ENCODE peak calls at places on chromosomes 13 and 19, in six cellular contexts. Z is fibroblast of the aortic adventitia, U is bronchial epithelial cell, B is RWPE1, W is cardiac muscle cell, A is HFF-Myc. T is an unnamed sample.

GRCh38 chr13:113981611-113982295 is 7.9 kb upstream of the C13orf46 start:
- DNase-seq in Z (no peak), U (no peak), B (no peak), W (no peak), A (no peak), T (no peak)

GRCh38 chr19:10587022-10587838 is at the start of gene AP1M2:
- DNase-seq in Z (no peak), U (peak; percentile 60), B (no peak), W (no peak), A (no peak), T (no peak)

GRCh38 chr19:656751-657559 is 6.1 kb downstream of the RNF126 start:
- DNase-seq in Z (no peak), U (no peak), B (no peak), W (no peak), A (no peak), T (no peak)

GRCh38 chr13:113965383-113965874 is 8.4 kb downstream of the C13orf46 start:
- DNase-seq in Z (no peak), U (no peak), B (no peak), W (no peak), A (no peak), T (no peak)

GRCh38 chr13:113788413-113789135 is 29.5 kb downstream of the TMEM255B start:
- DNase-seq in Z (no peak), U (no peak), B (no peak), W (no peak), A (no peak), T (no peak)

GRCh38 chr19:39558623-39559117 is 18.7 kb upstream of the EID2 start:
- DNase-seq in Z (no peak), U (no peak), B (no peak), W (no peak), A (no peak), T (no peak)

GRCh38 chr19:13729859-13730258 is 34.5 kb upstream of the MRI1 start:
- DNase-seq in Z (peak; percentile 50), U (no peak), B (no peak), W (no peak), A (no peak), T (no peak)

GRCh38 chr13:38685974-38686571 is 804 bp upstream of the FREM2 start:
- DNase-seq in Z (no peak), U (peak; percentile 50), B (peak; percentile 17), W (peak; percentile 15), A (no peak), T (no peak)

GRCh38 chr19:13459351-13459750 is 46.9 kb downstream of the CACNA1A start:
- DNase-seq in Z (no peak), U (no peak), B (no peak), W (no peak), A (no peak), T (no peak)

GRCh38 chr13:74978596-74978995 is 503.4 kb downstream of the TBC1D4 start:
- DNase-seq in Z (no peak), U (peak; percentile 10), B (no peak), W (no peak), A (no peak), T (no peak)

GRCh38 chr19:903266-903797 is 9.7 kb downstream of the R3HDM4 start:
- DNase-seq in Z (no peak), U (no peak), B (no peak), W (no peak), A (no peak), T (no peak)

GRCh38 chr13:46926856-46927625 is 30.2 kb upstream of the HTR2A start:
- DNase-seq in Z (peak; percentile 41), U (no peak), B (no peak), W (peak; percentile 66), A (no peak), T (no peak)

GRCh38 chr19:861756-862528 is 2.5 kb downstream of the CFD start:
- DNase-seq in Z (no peak), U (peak; percentile 48), B (peak; percentile 75), W (no peak), A (no peak), T (no peak)

GRCh38 chr13:110109910-110110309 is 197.0 kb downstream of the COL4A1 start:
- DNase-seq in Z (peak; percentile 92), U (no peak), B (peak; percentile 65), W (peak; percentile 94), A (no peak), T (no peak)

GRCh38 chr19:8973501-8974091 is 36.6 kb downstream of the MUC16 start:
- DNase-seq in Z (no peak), U (peak; percentile 2), B (peak; percentile 35), W (peak; percentile 1), A (no peak), T (no peak)

GRCh38 chr19:926595-927043 is 784 bp downstream of the ARID3A start:
- DNase-seq in Z (peak; percentile 38), U (no peak), B (peak; percentile 39), W (peak; percentile 65), A (no peak), T (peak; percentile 68)

GRCh38 chr13:25744176-25744575 is 307.6 kb downstream of the SHISA2 start:
- DNase-seq in Z (peak; percentile 23), U (peak; percentile 12), B (no peak), W (peak; percentile 17), A (no peak), T (no peak)

GRCh38 chr13:99218969-99219368 is 18.3 kb downstream of the UBAC2 start:
- DNase-seq in Z (no peak), U (no peak), B (no peak), W (no peak), A (no peak), T (no peak)

GRCh38 chr19:10305139-10305806 is 4.3 kb downstream of the ZGLP1 start:
- DNase-seq in Z (no peak), U (peak; percentile 49), B (peak; percentile 19), W (peak; percentile 47), A (no peak), T (no peak)

GRCh38 chr13:113769106-113769505 is 10.1 kb downstream of the TMEM255B start:
- DNase-seq in Z (no peak), U (no peak), B (no peak), W (no peak), A (no peak), T (no peak)

GRCh38 chr13:43805071-43805468 is 18.3 kb upstream of the ENOX1 start:
- DNase-seq in Z (peak; percentile 82), U (peak; percentile 100), B (peak; percentile 92), W (peak; percentile 62), A (no peak), T (no peak)

GRCh38 chr13:43800828-43801227 is 14.1 kb upstream of the ENOX1 start:
- DNase-seq in Z (no peak), U (no peak), B (no peak), W (no peak), A (no peak), T (no peak)

GRCh38 chr13:43805681-43806128 is 18.9 kb upstream of the ENOX1 start:
- DNase-seq in Z (no peak), U (no peak), B (no peak), W (peak; percentile 3), A (no peak), T (no peak)

GRCh38 chr13:43802511-43802910 is 15.7 kb upstream of the ENOX1 start:
- DNase-seq in Z (no peak), U (peak; percentile 87), B (peak; percentile 26), W (no peak), A (no peak), T (no peak)

GRCh38 chr13:43804461-43805070 is 17.8 kb upstream of the ENOX1 start:
- DNase-seq in Z (peak; percentile 90), U (peak; percentile 80), B (peak; percentile 46), W (peak; percentile 85), A (no peak), T (no peak)
- TF ChIP-seq CTCF in Z (peak; percentile 42), U (peak; percentile 12), B (peak; percentile 58), W (peak; percentile 36), A (peak; percentile 14), T (peak; percentile 91)

DNA sequence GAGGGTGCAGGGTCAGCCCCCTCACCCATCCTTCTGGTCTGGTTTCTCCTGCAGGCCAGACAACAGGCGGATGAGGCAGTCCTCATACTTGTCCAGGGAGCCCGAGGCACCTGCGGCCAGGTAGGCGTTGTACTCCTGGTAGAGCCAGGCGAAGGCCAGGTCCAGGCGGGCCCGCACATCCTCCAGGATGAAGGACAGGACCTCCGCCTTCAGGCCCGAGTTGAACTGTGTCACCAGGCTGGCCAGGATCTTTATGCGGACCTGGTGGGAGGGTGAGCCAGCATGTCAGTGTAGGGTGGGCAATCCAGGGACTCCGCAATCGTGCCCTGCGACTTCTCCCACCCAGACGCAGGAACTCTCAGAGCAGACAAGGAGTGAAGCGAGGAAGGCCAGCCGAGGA is 13.8 kb upstream of the RSPH6A start:
- DNase-seq in Z (no peak), U (no peak), B (no peak), W (no peak), A (no peak), T (no peak)
- TF ChIP-seq CTCF in Z (no peak), U (no peak), B (no peak), W (no peak), A (no peak), T (no peak)

DNA sequence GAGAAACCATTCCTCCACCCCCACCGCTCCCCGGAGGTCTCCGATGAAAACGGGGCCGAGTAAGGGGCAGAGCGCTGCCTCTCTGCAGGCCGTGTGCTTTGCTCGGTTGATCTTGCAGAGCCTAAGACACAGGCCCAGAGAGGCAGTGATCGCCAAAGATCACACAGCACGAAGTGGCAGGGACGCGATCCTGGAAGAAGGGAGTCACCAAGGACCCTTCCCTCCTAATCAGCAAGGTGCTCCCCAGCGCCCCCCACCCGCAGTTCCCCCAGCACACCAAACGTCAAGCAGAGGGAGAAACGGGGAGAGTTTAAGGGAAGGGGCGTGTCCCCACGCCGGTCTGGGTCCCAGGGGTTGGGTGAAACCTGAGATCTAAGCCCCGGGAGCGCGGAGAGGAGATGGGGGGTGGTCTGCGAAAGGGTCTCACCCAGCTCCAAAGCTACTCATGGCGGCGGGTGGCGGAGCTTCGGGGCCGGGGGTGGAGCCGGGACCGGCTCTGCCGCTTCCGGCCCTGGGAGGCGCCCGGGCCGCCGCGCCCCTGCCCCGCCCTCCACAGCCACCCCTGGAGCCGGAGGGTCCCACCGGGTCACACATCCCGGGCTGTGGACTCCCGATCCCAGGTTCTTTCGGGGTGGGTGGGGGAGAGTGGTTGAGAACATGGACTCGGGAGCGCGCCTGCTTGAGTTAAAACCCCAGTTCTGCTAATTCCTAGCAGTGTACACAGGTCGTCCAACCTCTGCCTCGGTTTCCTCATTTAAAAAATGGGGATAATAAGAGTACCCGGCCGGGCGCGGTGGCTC is at the start of gene EML2:
- DNase-seq in Z (no peak), U (peak; percentile 15), B (peak; percentile 37), W (peak; percentile 40), A (no peak), T (peak; percentile 80)
- TF ChIP-seq CTCF in Z (peak; percentile 33), U (peak; percentile 48), B (peak; percentile 40), W (peak; percentile 28), A (peak; percentile 28), T (no peak)

DNA sequence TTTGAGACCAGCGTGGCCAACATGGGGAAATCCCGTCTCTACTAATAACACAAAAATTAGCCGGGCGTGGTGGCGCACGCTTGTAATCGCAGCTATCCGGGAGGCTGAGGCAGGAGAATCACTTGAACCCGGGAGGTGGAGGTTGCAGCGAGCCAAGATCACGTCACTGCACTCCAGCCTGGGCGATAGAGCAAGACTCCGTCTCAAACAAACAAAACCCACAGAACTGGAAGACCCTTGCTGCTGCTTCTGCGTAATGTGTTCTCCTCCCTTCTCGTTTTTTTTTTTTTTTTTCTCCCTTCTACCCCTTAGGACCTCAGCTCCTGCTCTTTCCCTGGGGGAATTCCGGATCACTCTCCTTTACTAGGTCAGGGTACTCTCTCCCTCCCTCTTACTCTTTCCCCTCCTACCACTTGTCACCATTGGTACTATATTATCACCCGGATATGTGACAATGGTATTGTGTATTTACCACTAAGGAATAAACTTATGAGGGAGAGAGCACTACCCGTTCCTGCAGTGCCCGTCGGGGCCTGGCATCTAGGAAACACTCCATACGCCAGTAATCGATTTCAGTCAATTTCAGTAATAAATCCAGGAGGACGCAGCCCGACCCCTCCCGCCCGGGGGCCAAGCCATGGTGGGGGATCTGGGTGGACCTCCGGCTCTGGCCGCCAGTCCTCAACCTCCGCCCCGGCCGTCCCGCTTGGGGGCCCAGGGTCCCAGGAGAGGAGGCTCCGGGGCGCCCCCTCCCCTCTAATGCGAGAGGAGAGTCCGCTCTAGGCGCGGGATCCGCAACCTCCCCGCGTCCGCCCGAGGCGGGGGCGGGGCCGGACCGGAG is 423 bp upstream of the GARRE1 start:
- DNase-seq in Z (peak; percentile 35), U (no peak), B (peak; percentile 79), W (no peak), A (no peak), T (peak; percentile 90)
- TF ChIP-seq CTCF in Z (no peak), U (no peak), B (no peak), W (no peak), A (no peak), T (no peak)